ENCODE peak calls at places on chromosome 16, in four cellular contexts. One of them, this sample, is unnamed.

GRCh38 chr16:86181526-86181925 is 282.6 kb downstream of the IRF8 start:
- DNase-seq in tibial nerve: no peak
- DNase-seq in amniotic stem cell: no peak
- DNase-seq in T-helper 2 cell: no peak
- DNase-seq in this sample: no peak

GRCh38 chr16:3513892-3514600 is 13.2 kb downstream of the CLUAP1 start:
- DNase-seq in tibial nerve: no peak
- DNase-seq in T-helper 2 cell: no peak
- DNase-seq in amniotic stem cell: no peak
- DNase-seq in this sample: no peak

GRCh38 chr16:57185446-57185944 is 344 bp downstream of the PSME3IP1 start:
- DNase-seq in amniotic stem cell: no peak
- DNase-seq in T-helper 2 cell: no peak
- DNase-seq in tibial nerve: no peak
- DNase-seq in this sample: no peak

GRCh38 chr16:10465821-10466220 is 80.0 kb downstream of the ATF7IP2 start:
- DNase-seq in T-helper 2 cell: no peak
- DNase-seq in tibial nerve: no peak
- DNase-seq in amniotic stem cell: no peak
- DNase-seq in this sample: no peak

GRCh38 chr16:66678314-66678713 is 18.2 kb downstream of the CMTM4 start:
- DNase-seq in T-helper 2 cell: no peak
- DNase-seq in tibial nerve: no peak
- DNase-seq in amniotic stem cell: no peak
- DNase-seq in this sample: no peak

GRCh38 chr16:83899272-83899897 is 470 bp downstream of the MLYCD start:
- DNase-seq in tibial nerve: no peak
- DNase-seq in amniotic stem cell: no peak
- DNase-seq in T-helper 2 cell: peak; percentile 13
- DNase-seq in this sample: peak; percentile 47

GRCh38 chr16:4852221-4852872 is 5.1 kb downstream of the UBN1 start:
- DNase-seq in tibial nerve: no peak
- DNase-seq in amniotic stem cell: no peak
- DNase-seq in T-helper 2 cell: no peak
- DNase-seq in this sample: no peak

GRCh38 chr16:27240948-27241531 is 27.5 kb downstream of the NSMCE1 start:
- DNase-seq in amniotic stem cell: no peak
- DNase-seq in tibial nerve: no peak
- DNase-seq in T-helper 2 cell: no peak
- DNase-seq in this sample: no peak

GRCh38 chr16:2785101-2785991 is 2.0 kb downstream of the PRSS33 start:
- DNase-seq in T-helper 2 cell: no peak
- DNase-seq in amniotic stem cell: no peak
- DNase-seq in tibial nerve: no peak
- DNase-seq in this sample: peak; percentile 58

GRCh38 chr16:60127196-60127595 is 1393.1 kb upstream of the GOT2 start:
- DNase-seq in amniotic stem cell: no peak
- DNase-seq in T-helper 2 cell: no peak
- DNase-seq in tibial nerve: no peak
- DNase-seq in this sample: no peak

GRCh38 chr16:27223226-27223610 is 19.9 kb downstream of the KDM8 start:
- DNase-seq in tibial nerve: no peak
- DNase-seq in amniotic stem cell: no peak
- DNase-seq in T-helper 2 cell: no peak
- DNase-seq in this sample: no peak

GRCh38 chr16:66278604-66279262 is 87.8 kb upstream of the CDH5 start:
- DNase-seq in amniotic stem cell: no peak
- DNase-seq in T-helper 2 cell: no peak
- DNase-seq in tibial nerve: no peak
- DNase-seq in this sample: no peak

GRCh38 chr16:88691924-88692560 is 5.7 kb upstream of the SNAI3 start:
- DNase-seq in amniotic stem cell: no peak
- DNase-seq in T-helper 2 cell: no peak
- DNase-seq in tibial nerve: no peak
- DNase-seq in this sample: peak; percentile 60

GRCh38 chr16:88978608-88979346 is 1.8 kb upstream of the CBFA2T3 start:
- DNase-seq in T-helper 2 cell: no peak
- DNase-seq in tibial nerve: no peak
- DNase-seq in amniotic stem cell: no peak
- DNase-seq in this sample: peak; percentile 85

GRCh38 chr16:68902376-68903345 is 59.3 kb downstream of the TANGO6 start:
- DNase-seq in amniotic stem cell: peak; percentile 21
- DNase-seq in T-helper 2 cell: no peak
- DNase-seq in tibial nerve: no peak
- DNase-seq in this sample: no peak

GRCh38 chr16:81696136-81696958 is 82.7 kb upstream of the PLCG2 start:
- DNase-seq in amniotic stem cell: no peak
- DNase-seq in T-helper 2 cell: no peak
- DNase-seq in tibial nerve: no peak
- DNase-seq in this sample: no peak

GRCh38 chr16:21950782-21951521 is 2.2 kb upstream of the UQCRC2 start:
- DNase-seq in amniotic stem cell: no peak
- DNase-seq in tibial nerve: no peak
- DNase-seq in T-helper 2 cell: no peak
- DNase-seq in this sample: no peak